ENCODE peak calls at places on chromosome 2, in seven cellular contexts. J, E, G, B, T, A and S are unnamed samples.

GRCh38 chr2:159094173-159094737 is 125.8 kb downstream of the TANC1 start:
- DNase-seq in G (no peak), A (no peak), B (peak; percentile 87), T (peak; percentile 81), J (no peak), E (no peak), S (no peak)

GRCh38 chr2:79585701-79586428 is 73.0 kb downstream of the CTNNA2 start:
- DNase-seq in J (no peak), T (no peak), A (no peak), E (no peak), G (no peak), B (no peak), S (no peak)

GRCh38 chr2:220785181-220785580 is 786.9 kb downstream of the EPHA4 start:
- DNase-seq in A (no peak), J (no peak), G (no peak), E (no peak), T (no peak), B (no peak), S (no peak)

GRCh38 chr2:162114291-162114690 is 37.8 kb downstream of the GCG start:
- DNase-seq in T (no peak), B (no peak), A (no peak), E (no peak), G (no peak), J (no peak), S (no peak)

GRCh38 chr2:101395545-101396351 is 8.4 kb upstream of the CREG2 start:
- DNase-seq in E (no peak), A (no peak), T (no peak), J (no peak), B (no peak), G (no peak), S (no peak)

GRCh38 chr2:23376972-23377371 is 8.0 kb upstream of the KLHL29 start:
- DNase-seq in E (no peak), J (no peak), G (no peak), B (no peak), A (no peak), T (no peak), S (no peak)

GRCh38 chr2:44766777-44767176 is 174.7 kb upstream of the SIX3 start:
- DNase-seq in E (no peak), B (no peak), T (no peak), G (no peak), J (no peak), A (no peak), S (no peak)

GRCh38 chr2:158781562-158781961 is 13.6 kb upstream of the DAPL1 start:
- DNase-seq in J (no peak), A (no peak), B (no peak), G (no peak), T (no peak), E (no peak), S (peak; percentile 53)

GRCh38 chr2:219210572-219211362 is 4.2 kb downstream of the ZFAND2B start:
- DNase-seq in A (no peak), G (no peak), J (no peak), T (no peak), E (no peak), B (no peak), S (no peak)

GRCh38 chr2:72129676-72130340 is 17.9 kb downstream of the CYP26B1 start:
- DNase-seq in T (peak; percentile 31), A (no peak), B (no peak), E (no peak), J (no peak), G (no peak), S (peak; percentile 6)

GRCh38 chr2:126792993-126793392 is 105.7 kb upstream of the TEX51 start:
- DNase-seq in G (no peak), A (no peak), T (no peak), J (no peak), B (no peak), E (no peak), S (no peak)

GRCh38 chr2:68193144-68193543 is 35.5 kb downstream of the PNO1 start:
- DNase-seq in B (no peak), G (no peak), J (no peak), T (no peak), E (no peak), A (no peak), S (no peak)

GRCh38 chr2:207775471-207775870 is 5.8 kb upstream of the FZD5 start:
- DNase-seq in G (no peak), J (no peak), A (no peak), E (no peak), B (no peak), T (no peak), S (no peak)

GRCh38 chr2:195559431-195559914 is 97.6 kb upstream of the SLC39A10 start:
- DNase-seq in A (peak; percentile 85), E (peak; percentile 79), B (no peak), J (peak; percentile 87), G (peak; percentile 99), T (no peak), S (peak; percentile 74)

GRCh38 chr2:189022492-189022891 is 48.3 kb downstream of the COL3A1 start:
- DNase-seq in G (peak; percentile 65), A (no peak), T (no peak), J (no peak), B (no peak), E (no peak), S (peak; percentile 67)

GRCh38 chr2:118310016-118310877 is 222.0 kb downstream of the INSIG2 start:
- DNase-seq in A (peak; percentile 67), G (no peak), E (no peak), T (no peak), J (peak; percentile 74), B (peak; percentile 70), S (no peak)

GRCh38 chr2:49241506-49241905 is 87.2 kb upstream of the FSHR start:
- DNase-seq in A (no peak), B (no peak), G (no peak), E (no peak), J (no peak), T (no peak), S (no peak)

GRCh38 chr2:69744456-69744855 is 2.5 kb downstream of the ANXA4 start:
- DNase-seq in G (no peak), T (no peak), B (no peak), A (no peak), E (no peak), J (no peak), S (no peak)

GRCh38 chr2:12008425-12009061 is 262.1 kb downstream of the LPIN1 start:
- DNase-seq in J (no peak), A (no peak), T (no peak), B (no peak), E (no peak), G (no peak), S (no peak)

GRCh38 chr2:121061633-121062032 is 223.4 kb downstream of the TFCP2L1 start:
- DNase-seq in E (no peak), T (no peak), B (peak; percentile 47), J (no peak), G (no peak), A (no peak), S (no peak)

GRCh38 chr2:144519934-144520717 is at the start of gene ZEB2:
- DNase-seq in T (peak; percentile 78), E (peak; percentile 88), A (peak; percentile 56), J (no peak), G (no peak), B (peak; percentile 65), S (peak; percentile 87)

GRCh38 chr2:181742908-181743722 is 62.8 kb upstream of the NEUROD1 start:
- DNase-seq in A (no peak), T (no peak), G (peak; percentile 11), J (peak; percentile 27), E (peak; percentile 36), B (no peak), S (peak; percentile 11)

GRCh38 chr2:210072922-210073509 is 70.6 kb downstream of the RPE start:
- DNase-seq in J (no peak), G (peak; percentile 15), B (no peak), A (no peak), E (peak; percentile 28), T (no peak), S (peak; percentile 18)

GRCh38 chr2:111062417-111062816 is 58.3 kb upstream of the BCL2L11 start:
- DNase-seq in T (no peak), G (no peak), A (no peak), E (no peak), B (no peak), J (no peak), S (no peak)
- H3K4me3 ChIP-seq in T (peak overlapping the region; percentile 3), G (no peak overlapping the region), A (no peak overlapping the region), E (no peak overlapping the region), B (no peak overlapping the region), J (no peak overlapping the region), S (no peak overlapping the region)

GRCh38 chr2:27442981-27443323 is 771 bp downstream of the KRTCAP3 start:
- DNase-seq in A (no peak), T (no peak), J (no peak), E (no peak), B (no peak), G (no peak), S (no peak)
- H3K4me3 ChIP-seq in A (no peak overlapping the region), T (no peak overlapping the region), J (no peak overlapping the region), E (no peak overlapping the region), B (no peak overlapping the region), G (no peak overlapping the region), S (no peak overlapping the region)

GRCh38 chr2:61183815-61184214 is 21.8 kb downstream of the C2orf74 start:
- DNase-seq in A (no peak), E (no peak), B (no peak), J (no peak), T (no peak), G (no peak), S (no peak)

GRCh38 chr2:61184263-61184662 is 22.3 kb downstream of the C2orf74 start:
- DNase-seq in B (no peak), T (no peak), E (no peak), J (no peak), G (no peak), A (no peak), S (no peak)

GRCh38 chr2:61185329-61185728 is 23.3 kb downstream of the C2orf74 start:
- DNase-seq in E (no peak), G (no peak), A (no peak), T (no peak), B (no peak), J (no peak), S (no peak)

GRCh38 chr2:61182059-61182383 is 20.0 kb downstream of the C2orf74 start:
- DNase-seq in G (no peak), A (no peak), E (no peak), T (no peak), B (no peak), J (no peak), S (no peak)

GRCh38 chr2:61187069-61187468 is 25.1 kb downstream of the C2orf74 start:
- DNase-seq in E (no peak), G (no peak), J (no peak), T (no peak), B (no peak), A (no peak), S (no peak)
- H3K4me3 ChIP-seq in E (no peak overlapping the region), G (no peak overlapping the region), J (no peak overlapping the region), T (no peak overlapping the region), B (no peak overlapping the region), A (no peak overlapping the region), S (no peak overlapping the region)

DNA sequence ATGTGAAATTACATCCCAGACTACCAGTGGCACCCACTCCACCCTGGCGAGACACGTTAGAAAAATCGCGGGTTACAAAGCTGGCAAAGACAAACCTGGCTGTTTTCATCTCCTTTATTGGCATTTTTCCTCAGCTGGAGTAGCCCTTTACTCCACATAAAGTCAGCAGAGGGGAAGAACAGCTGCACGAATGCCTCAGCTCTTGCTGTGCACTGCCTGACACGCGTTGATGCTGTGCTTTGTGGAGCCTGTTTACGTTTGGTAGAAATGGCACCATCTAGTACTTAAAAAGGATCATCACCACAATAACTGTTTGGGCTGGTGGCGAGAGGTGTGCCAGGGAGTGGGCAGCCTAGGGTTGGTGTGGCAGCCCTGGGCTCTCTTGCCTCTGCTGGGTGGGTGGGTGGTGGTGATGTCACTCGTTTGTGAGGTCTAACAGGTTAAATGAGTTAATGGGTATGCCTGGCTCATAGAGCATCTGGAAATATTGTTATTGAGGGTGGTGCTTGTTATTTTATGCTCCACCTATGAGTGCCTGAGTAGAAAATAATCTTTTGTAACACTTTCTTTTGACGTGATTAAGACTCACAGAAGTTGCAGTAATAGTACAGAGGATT is 16.4 kb downstream of the FARP2 start:
- DNase-seq in G (no peak), T (no peak), J (no peak), B (no peak), E (no peak), A (no peak), S (no peak)
- H3K4me3 ChIP-seq in G (no peak overlapping the region), T (no peak overlapping the region), J (no peak overlapping the region), B (no peak overlapping the region), E (no peak overlapping the region), A (no peak overlapping the region), S (no peak overlapping the region)